ENCODE peak calls at places on chromosomes 5 and 9, in nine cellular contexts. L, O, V, E, B, K, C, R and M are unnamed samples.

GRCh38 chr9:33024126-33024965 is 727 bp upstream of the DNAJA1 start:
- DNase-seq in V (peak; percentile 62), K (no peak), L (no peak), C (peak; percentile 75), O (no peak), R (no peak), E (no peak), B (no peak), M (peak; percentile 41)

GRCh38 chr5:63111891-63112290 is 533.3 kb downstream of the LRRC70 start:
- DNase-seq in O (no peak), C (no peak), L (no peak), K (no peak), E (no peak), B (no peak), R (no peak), V (no peak), M (no peak)

GRCh38 chr9:97714435-97714834 is 17.3 kb upstream of the XPA start:
- DNase-seq in C (no peak), B (no peak), O (no peak), V (peak; percentile 21), L (no peak), E (no peak), K (no peak), R (no peak), M (peak; percentile 89)

GRCh38 chr5:883475-884181 is 9.0 kb downstream of the BRD9 start:
- DNase-seq in K (no peak), V (no peak), E (no peak), O (no peak), C (no peak), B (no peak), R (no peak), L (no peak), M (no peak)

GRCh38 chr5:6760636-6761035 is 47.4 kb downstream of the TENT4A start:
- DNase-seq in O (no peak), C (no peak), L (no peak), K (no peak), V (no peak), E (no peak), R (no peak), B (no peak), M (no peak)

GRCh38 chr5:150219142-150219541 is 29.3 kb downstream of the SLC6A7 start:
- DNase-seq in B (no peak), C (no peak), R (no peak), V (no peak), L (no peak), O (no peak), E (no peak), K (no peak), M (no peak)

GRCh38 chr5:83029912-83030311 is 47.3 kb downstream of the TMEM167A start:
- DNase-seq in E (no peak), O (no peak), R (no peak), V (peak; percentile 30), L (no peak), K (no peak), B (no peak), C (no peak), M (peak; percentile 61)

GRCh38 chr9:110007477-110008270 is 200.3 kb downstream of the C9orf152 start:
- DNase-seq in R (no peak), L (no peak), O (no peak), B (no peak), K (no peak), E (no peak), C (no peak), V (no peak), M (no peak)

GRCh38 chr5:149616727-149617284 is 35.5 kb downstream of the ARHGEF37 start:
- DNase-seq in E (no peak), V (no peak), B (peak; percentile 15), K (no peak), L (no peak), R (no peak), C (no peak), O (no peak), M (no peak)

GRCh38 chr5:177128551-177128976 is 5.0 kb upstream of the NSD1 start:
- DNase-seq in R (no peak), C (no peak), B (no peak), O (no peak), V (peak; percentile 31), E (no peak), L (no peak), K (peak; percentile 22), M (peak; percentile 43)

GRCh38 chr9:92325991-92326500 is 293 bp downstream of the CENPP start:
- DNase-seq in E (no peak), B (no peak), K (no peak), L (peak; percentile 12), O (no peak), R (no peak), V (no peak), C (peak; percentile 81), M (no peak)

GRCh38 chr9:99296375-99296951 is 74.4 kb downstream of the SEC61B start:
- DNase-seq in L (no peak), R (no peak), O (peak; percentile 58), V (no peak), E (no peak), C (no peak), B (no peak), K (peak; percentile 15), M (no peak)

GRCh38 chr9:90515550-90515949 is 127.1 kb downstream of the DIRAS2 start:
- DNase-seq in E (no peak), L (no peak), C (no peak), V (no peak), R (no peak), O (no peak), K (no peak), B (no peak), M (no peak)

GRCh38 chr9:121852646-121853616 is 201.5 kb downstream of the DAB2IP start:
- DNase-seq in C (no peak), E (no peak), B (no peak), R (no peak), V (peak; percentile 36), K (no peak), O (no peak), L (no peak), M (peak; percentile 57)

GRCh38 chr5:133387091-133387490 is 225.2 kb downstream of the FSTL4 start:
- DNase-seq in C (no peak), E (no peak), R (no peak), V (no peak), O (peak; percentile 20), K (no peak), L (no peak), B (no peak), M (no peak)

GRCh38 chr5:33324667-33325307 is 116.0 kb upstream of the TARS1 start:
- DNase-seq in C (no peak), E (no peak), R (no peak), L (no peak), K (no peak), O (no peak), B (no peak), V (peak; percentile 50), M (peak; percentile 29)

GRCh38 chr9:129318121-129319075 is 140.3 kb upstream of the IER5L start:
- DNase-seq in K (no peak), B (no peak), V (no peak), R (no peak), L (no peak), C (no peak), O (no peak), E (no peak), M (no peak)

GRCh38 chr5:125913200-125913599 is 510.0 kb upstream of the GRAMD2B start:
- DNase-seq in V (no peak), O (no peak), L (no peak), K (no peak), R (no peak), B (no peak), E (no peak), C (no peak), M (no peak)

GRCh38 chr9:84493284-84493947 is 152.9 kb upstream of the SLC28A3 start:
- DNase-seq in L (no peak), B (no peak), K (no peak), V (no peak), C (no peak), E (no peak), R (no peak), O (no peak), M (no peak)

GRCh38 chr5:112691758-112692157 is 45.9 kb upstream of the APC start:
- DNase-seq in B (no peak), E (no peak), V (no peak), L (no peak), R (peak; percentile 10), O (no peak), K (no peak), C (peak; percentile 85), M (no peak)

GRCh38 chr9:37187713-37188439 is 67.5 kb downstream of the ZCCHC7 start:
- DNase-seq in L (no peak), E (no peak), C (peak; percentile 62), K (no peak), R (no peak), B (no peak), O (no peak), V (no peak), M (no peak)

GRCh38 chr5:28265877-28266276 is 1227.5 kb upstream of the CDH9 start:
- DNase-seq in K (no peak), V (no peak), O (no peak), C (no peak), B (no peak), E (no peak), R (no peak), L (no peak), M (no peak)

GRCh38 chr9:133572821-133573361 is 36.3 kb downstream of the FAM163B start:
- DNase-seq in V (peak; percentile 42), O (no peak), L (no peak), R (no peak), B (no peak), C (no peak), K (no peak), E (peak; percentile 79), M (peak; percentile 17)

GRCh38 chr9:115717711-115718173 is 435.8 kb upstream of the PAPPA start:
- DNase-seq in O (no peak), E (no peak), B (no peak), K (no peak), R (no peak), L (no peak), V (peak; percentile 28), C (no peak), M (peak; percentile 98)

GRCh38 chr5:91182763-91183162 is 200.4 kb downstream of the ARRDC3 start:
- DNase-seq in O (no peak), R (no peak), K (no peak), B (no peak), L (no peak), E (no peak), V (peak; percentile 82), C (peak; percentile 47), M (peak; percentile 85)

GRCh38 chr5:135492319-135492626 is 40.1 kb upstream of the TIFAB start:
- DNase-seq in K (no peak), V (no peak), R (no peak), C (no peak), B (no peak), O (no peak), L (no peak), E (no peak), M (no peak)

GRCh38 chr5:36637516-36637915 is 31.1 kb downstream of the SLC1A3 start:
- DNase-seq in K (no peak), C (no peak), O (no peak), V (no peak), B (no peak), E (no peak), L (no peak), R (no peak), M (no peak)

GRCh38 chr9:116066221-116066620 is 87.4 kb upstream of the PAPPA start:
- DNase-seq in R (no peak), V (no peak), B (no peak), K (no peak), E (no peak), O (no peak), L (no peak), C (no peak), M (no peak)

GRCh38 chr9:71487046-71487445 is 281.3 kb downstream of the CEMIP2 start:
- DNase-seq in O (no peak), R (no peak), B (no peak), V (peak; percentile 59), E (no peak), L (no peak), K (no peak), C (no peak), M (peak; percentile 62)

GRCh38 chr5:166907314-166907713 is 1384.1 kb upstream of the WWC1 start:
- DNase-seq in E (no peak), R (no peak), B (no peak), O (no peak), V (peak; percentile 6), K (no peak), C (no peak), L (no peak), M (no peak)

GRCh38 chr9:17802249-17802857 is 223.5 kb downstream of the SH3GL2 start:
- DNase-seq in E (no peak), V (no peak), R (no peak), O (no peak), B (no peak), K (no peak), C (peak; percentile 65), L (no peak), M (no peak)